ENCODE peak calls at places on chromosomes 7 and 10, in nine cellular contexts. S is AG09309, L is iPS-NIHi11, X is left kidney, B is ureter, R is AG10803, N is nephron progenitor cell, H is ACHN, D is RWPE1. K is an unnamed sample.
A peak's percentile ranks its signal among the peaks of the same experiment; 100 is the strongest.

GRCh38 chr7:28688651-28689050 is 269.5 kb downstream of the TRIL start:
- DNase-seq in S (peak; percentile 21), L (no peak), X (no peak), B (no peak), R (peak; percentile 76), N (no peak), H (peak; percentile 83), D (no peak), K (no peak)

GRCh38 chr10:79322616-79323566 is 24.4 kb upstream of the PPIF start:
- DNase-seq in S (peak; percentile 78), L (no peak), X (peak; percentile 46), B (peak; percentile 80), R (peak; percentile 91), N (no peak), H (peak; percentile 40), D (no peak), K (no peak)

GRCh38 chr10:35035641-35036040 is 54.5 kb downstream of the CUL2 start:
- DNase-seq in S (no peak), L (no peak), X (no peak), B (no peak), R (no peak), N (no peak), H (no peak), D (no peak), K (no peak)

GRCh38 chr7:70684173-70684572 is 447.8 kb upstream of the GALNT17 start:
- DNase-seq in S (no peak), L (no peak), X (no peak), B (no peak), R (no peak), N (no peak), H (no peak), D (no peak), K (no peak)

GRCh38 chr10:97332586-97333350 is 1.8 kb downstream of the FRAT2 start:
- DNase-seq in S (peak; percentile 76), L (no peak), X (peak; percentile 88), B (peak; percentile 62), R (peak; percentile 86), N (peak; percentile 23), H (peak; percentile 88), D (peak; percentile 81), K (peak; percentile 55)

GRCh38 chr10:13712799-13713581 is 126.2 kb downstream of the PRPF18 start:
- DNase-seq in S (peak; percentile 91), L (no peak), X (no peak), B (peak; percentile 63), R (peak; percentile 98), N (no peak), H (peak; percentile 94), D (peak; percentile 80), K (no peak)

GRCh38 chr10:108899686-108900085 is 1023.6 kb downstream of the XPNPEP1 start:
- DNase-seq in S (no peak), L (no peak), X (no peak), B (no peak), R (no peak), N (no peak), H (no peak), D (no peak), K (no peak)

GRCh38 chr10:11713963-11714362 is 28.2 kb upstream of the ECHDC3 start:
- DNase-seq in S (no peak), L (no peak), X (no peak), B (no peak), R (no peak), N (no peak), H (no peak), D (no peak), K (no peak)

GRCh38 chr10:96971324-96971723 is 139.2 kb downstream of the LCOR start:
- DNase-seq in S (no peak), L (no peak), X (no peak), B (no peak), R (no peak), N (no peak), H (no peak), D (no peak), K (no peak)

GRCh38 chr10:22624289-22624738 is 90.1 kb downstream of the PIP4K2A start:
- DNase-seq in S (peak; percentile 46), L (no peak), X (peak; percentile 34), B (no peak), R (peak; percentile 84), N (no peak), H (peak; percentile 81), D (peak; percentile 29), K (no peak)

GRCh38 chr7:10412426-10413019 is 561.1 kb upstream of the PHF14 start:
- DNase-seq in S (no peak), L (peak; percentile 29), X (peak; percentile 74), B (no peak), R (peak; percentile 4), N (peak; percentile 34), H (peak; percentile 64), D (peak; percentile 31), K (no peak)

GRCh38 chr10:88499569-88500470 is 83.3 kb downstream of the RNLS start:
- DNase-seq in S (no peak), L (no peak), X (no peak), B (no peak), R (peak; percentile 32), N (no peak), H (no peak), D (peak; percentile 72), K (no peak)

GRCh38 chr7:133491319-133491718 is 238.4 kb downstream of the EXOC4 start:
- DNase-seq in S (no peak), L (no peak), X (no peak), B (no peak), R (no peak), N (no peak), H (no peak), D (no peak), K (no peak)

GRCh38 chr10:18949391-18949790 is 99.2 kb upstream of the MALRD1 start:
- DNase-seq in S (no peak), L (no peak), X (no peak), B (no peak), R (no peak), N (no peak), H (no peak), D (no peak), K (no peak)

GRCh38 chr7:21526007-21526406 is 16.8 kb upstream of the DNAH11 start:
- DNase-seq in S (no peak), L (no peak), X (no peak), B (no peak), R (no peak), N (no peak), H (peak; percentile 22), D (no peak), K (no peak)

GRCh38 chr7:1659696-1660095 is 10.4 kb upstream of the ELFN1 start:
- DNase-seq in S (peak; percentile 95), L (no peak), X (no peak), B (no peak), R (peak; percentile 98), N (no peak), H (no peak), D (no peak), K (no peak)

GRCh38 chr7:1447112-1447511 is 12.2 kb downstream of the MICALL2 start:
- DNase-seq in S (no peak), L (no peak), X (no peak), B (no peak), R (no peak), N (no peak), H (no peak), D (no peak), K (no peak)

GRCh38 chr10:89100680-89101079 is 106.4 kb downstream of the CH25H start:
- DNase-seq in S (peak; percentile 51), L (no peak), X (no peak), B (no peak), R (peak; percentile 71), N (no peak), H (no peak), D (no peak), K (no peak)

GRCh38 chr7:92332782-92333181 is 87.0 kb downstream of the ANKIB1 start:
- DNase-seq in S (no peak), L (no peak), X (no peak), B (no peak), R (no peak), N (no peak), H (no peak), D (no peak), K (no peak)

GRCh38 chr10:132810807-132811700 is 25.1 kb upstream of the NKX6-2 start:
- DNase-seq in S (no peak), L (no peak), X (peak; percentile 54), B (no peak), R (no peak), N (no peak), H (no peak), D (no peak), K (no peak)

GRCh38 chr7:122316467-122317394 is 12.2 kb upstream of the FEZF1 start:
- DNase-seq in S (no peak), L (peak; percentile 43), X (peak; percentile 43), B (no peak), R (no peak), N (peak; percentile 59), H (no peak), D (no peak), K (peak; percentile 70)

GRCh38 chr10:118870467-118871243 is 115.9 kb upstream of the CACUL1 start:
- DNase-seq in S (peak; percentile 13), L (peak; percentile 63), X (peak; percentile 92), B (no peak), R (peak; percentile 72), N (peak; percentile 26), H (peak; percentile 58), D (peak; percentile 97), K (no peak)

GRCh38 chr7:139725077-139725476 is 52.7 kb downstream of the HIPK2 start:
- DNase-seq in S (peak; percentile 50), L (no peak), X (no peak), B (no peak), R (peak; percentile 81), N (no peak), H (no peak), D (no peak), K (no peak)

GRCh38 chr7:77399838-77400237 is 16.3 kb downstream of the GSAP start:
- DNase-seq in S (no peak), L (no peak), X (no peak), B (no peak), R (no peak), N (no peak), H (no peak), D (no peak), K (no peak)

GRCh38 chr7:88456490-88456889 is 149.8 kb upstream of the STEAP4 start:
- DNase-seq in S (no peak), L (no peak), X (no peak), B (no peak), R (no peak), N (no peak), H (no peak), D (no peak), K (no peak)

GRCh38 chr10:43823237-43823605 is 174.5 kb upstream of the ZNF32 start:
- DNase-seq in S (peak; percentile 57), L (no peak), X (no peak), B (no peak), R (peak; percentile 77), N (no peak), H (no peak), D (no peak), K (no peak)

GRCh38 chr7:27220440-27220955 is 20.6 kb upstream of the HOXA13 start:
- DNase-seq in S (no peak), L (no peak), X (peak; percentile 32), B (no peak), R (no peak), N (no peak), H (no peak), D (no peak), K (no peak)

GRCh38 chr7:20085086-20085485 is 132.1 kb downstream of the MACC1 start:
- DNase-seq in S (peak; percentile 35), L (no peak), X (no peak), B (no peak), R (peak; percentile 58), N (no peak), H (no peak), D (no peak), K (no peak)

GRCh38 chr10:128063736-128064614 is 62.2 kb downstream of the MKI67 start:
- DNase-seq in S (no peak), L (no peak), X (no peak), B (no peak), R (no peak), N (no peak), H (no peak), D (peak; percentile 83), K (no peak)

GRCh38 chr7:40655426-40655825 is 520.6 kb downstream of the SUGCT start:
- DNase-seq in S (no peak), L (no peak), X (no peak), B (no peak), R (no peak), N (no peak), H (no peak), D (no peak), K (no peak)

GRCh38 chr10:44369296-44369695 is 15.6 kb downstream of the CXCL12 start:
- DNase-seq in S (no peak), L (no peak), X (no peak), B (no peak), R (peak; percentile 60), N (no peak), H (no peak), D (no peak), K (no peak)

K was measured in H9.